ENCODE peak calls at places on chromosomes 1 and 21, in ten cellular contexts. H is Caki2, O is hippocampal formation, D is sciatic nerve, C is EL, X is anterior cingulate cortex, B is iPS DF 6.9, P is KBM-7, L is fibroblast of mammary gland, J is HT-29. K is an unnamed sample.

GRCh38 chr1:110556471-110556807 is 37.5 kb upstream of the KCNA10 start:
- DNase-seq in H (no peak), O (peak; percentile 94), D (peak; percentile 69), C (no peak), X (peak; percentile 90), B (no peak), P (no peak), L (no peak), J (no peak), K (no peak)

GRCh38 chr1:29830383-29830782 is 594.1 kb downstream of the PTPRU start:
- DNase-seq in H (no peak), O (no peak), D (no peak), C (no peak), X (no peak), B (no peak), P (no peak), L (no peak), J (no peak), K (no peak)

GRCh38 chr21:45538381-45539045 is 3.7 kb downstream of the SLC19A1 start:
- DNase-seq in H (no peak), O (no peak), D (peak; percentile 52), C (no peak), X (no peak), B (no peak), P (no peak), L (no peak), J (no peak), K (no peak)

GRCh38 chr1:84479998-84480397 is 932 bp downstream of the RPF1 start:
- DNase-seq in H (no peak), O (no peak), D (no peak), C (no peak), X (no peak), B (no peak), P (no peak), L (peak; percentile 6), J (no peak), K (no peak)

GRCh38 chr1:25760122-25760719 is 39.8 kb upstream of the SELENON start:
- DNase-seq in H (no peak), O (no peak), D (no peak), C (no peak), X (no peak), B (no peak), P (no peak), L (no peak), J (no peak), K (no peak)

GRCh38 chr1:228393268-228393699 is 13.4 kb downstream of the TRIM11 start:
- DNase-seq in H (no peak), O (no peak), D (peak; percentile 72), C (peak; percentile 87), X (no peak), B (no peak), P (peak; percentile 21), L (peak; percentile 76), J (peak; percentile 52), K (no peak)

GRCh38 chr1:52140633-52141512 is 1.0 kb upstream of the ZFYVE9 start:
- DNase-seq in H (peak; percentile 21), O (no peak), D (no peak), C (no peak), X (no peak), B (no peak), P (peak; percentile 53), L (no peak), J (no peak), K (no peak)

GRCh38 chr1:9253706-9254105 is 19.1 kb downstream of the H6PD start:
- DNase-seq in H (no peak), O (no peak), D (no peak), C (no peak), X (no peak), B (no peak), P (no peak), L (no peak), J (no peak), K (no peak)

GRCh38 chr21:39710866-39711265 is 34.1 kb upstream of the IGSF5 start:
- DNase-seq in H (no peak), O (no peak), D (no peak), C (no peak), X (no peak), B (no peak), P (no peak), L (no peak), J (no peak), K (no peak)

GRCh38 chr1:78645728-78646127 is 3.9 kb upstream of the IFI44 start:
- DNase-seq in H (no peak), O (no peak), D (no peak), C (no peak), X (no peak), B (no peak), P (peak; percentile 77), L (no peak), J (no peak), K (peak; percentile 17)

GRCh38 chr1:245969274-245969673 is 537.8 kb downstream of the SMYD3 start:
- DNase-seq in H (no peak), O (no peak), D (no peak), C (peak; percentile 87), X (no peak), B (no peak), P (no peak), L (peak; percentile 95), J (no peak), K (no peak)

GRCh38 chr21:39663066-39663465 is 50.3 kb downstream of the B3GALT5 start:
- DNase-seq in H (no peak), O (no peak), D (no peak), C (no peak), X (no peak), B (no peak), P (no peak), L (no peak), J (no peak), K (no peak)

GRCh38 chr1:172176206-172176605 is 244.3 kb upstream of the C1orf105 start:
- DNase-seq in H (no peak), O (no peak), D (no peak), C (no peak), X (no peak), B (no peak), P (no peak), L (no peak), J (no peak), K (no peak)

GRCh38 chr1:148318123-148318899 is 164.8 kb downstream of the PPIAL4G start:
- DNase-seq in H (no peak), O (no peak), D (no peak), C (no peak), X (no peak), B (no peak), P (peak; percentile 94), L (no peak), J (no peak), K (peak; percentile 39)

GRCh38 chr1:32351859-32352745 is 10.2 kb downstream of the FAM229A start:
- DNase-seq in H (no peak), O (peak; percentile 55), D (peak; percentile 80), C (peak; percentile 57), X (no peak), B (no peak), P (no peak), L (peak; percentile 26), J (peak; percentile 54), K (no peak)

GRCh38 chr1:172948457-172948856 is 102.3 kb downstream of the TNFSF18 start:
- DNase-seq in H (no peak), O (no peak), D (no peak), C (peak; percentile 96), X (no peak), B (no peak), P (no peak), L (peak; percentile 97), J (no peak), K (no peak)

GRCh38 chr1:186620526-186620925 is 59.7 kb downstream of the PTGS2 start:
- DNase-seq in H (no peak), O (no peak), D (no peak), C (no peak), X (no peak), B (no peak), P (no peak), L (no peak), J (no peak), K (no peak)

GRCh38 chr1:24955161-24955560 is 25.1 kb upstream of the RUNX3 start:
- DNase-seq in H (no peak), O (no peak), D (no peak), C (peak; percentile 94), X (no peak), B (no peak), P (peak; percentile 49), L (peak; percentile 45), J (no peak), K (peak; percentile 56)

GRCh38 chr1:244060117-244060516 is 9.0 kb downstream of the ZBTB18 start:
- DNase-seq in H (no peak), O (no peak), D (no peak), C (no peak), X (no peak), B (no peak), P (no peak), L (no peak), J (no peak), K (no peak)

GRCh38 chr1:26363549-26364448 is 8.8 kb downstream of the ZNF683 start:
- DNase-seq in H (peak; percentile 33), O (no peak), D (peak; percentile 88), C (peak; percentile 75), X (no peak), B (peak; percentile 67), P (peak; percentile 85), L (peak; percentile 71), J (peak; percentile 92), K (peak; percentile 79)

GRCh38 chr1:28246427-28246832 is 10.5 kb downstream of the ATP5IF1 start:
- DNase-seq in H (no peak), O (no peak), D (no peak), C (no peak), X (no peak), B (no peak), P (peak; percentile 80), L (peak; percentile 21), J (peak; percentile 81), K (peak; percentile 47)

GRCh38 chr1:78587213-78587612 is 33.0 kb upstream of the IFI44L start:
- DNase-seq in H (no peak), O (no peak), D (no peak), C (peak; percentile 13), X (no peak), B (no peak), P (no peak), L (no peak), J (no peak), K (no peak)

GRCh38 chr1:12485231-12486172 is 132.5 kb downstream of the DHRS3 start:
- DNase-seq in H (peak; percentile 58), O (no peak), D (no peak), C (peak; percentile 9), X (no peak), B (no peak), P (no peak), L (peak; percentile 51), J (peak; percentile 55), K (no peak)

GRCh38 chr1:54403808-54404261 is 2.4 kb downstream of the SSBP3 start:
- DNase-seq in H (peak; percentile 30), O (no peak), D (no peak), C (peak; percentile 74), X (no peak), B (no peak), P (peak; percentile 76), L (peak; percentile 80), J (no peak), K (no peak)

GRCh38 chr1:118159578-118159977 is 25.4 kb downstream of the SPAG17 start:
- DNase-seq in H (peak; percentile 36), O (no peak), D (no peak), C (peak; percentile 6), X (no peak), B (no peak), P (no peak), L (no peak), J (no peak), K (no peak)

GRCh38 chr1:241637604-241638003 is 2.6 kb downstream of the CHML start:
- DNase-seq in H (no peak), O (no peak), D (no peak), C (peak; percentile 56), X (no peak), B (no peak), P (peak; percentile 52), L (peak; percentile 47), J (no peak), K (no peak)

GRCh38 chr1:195394567-195394966 is 1213.7 kb downstream of the KCNT2 start:
- DNase-seq in H (no peak), O (no peak), D (no peak), C (no peak), X (no peak), B (no peak), P (no peak), L (no peak), J (no peak), K (no peak)

GRCh38 chr1:2489615-2490014 is 13.5 kb downstream of the PLCH2 start:
- DNase-seq in H (no peak), O (no peak), D (no peak), C (no peak), X (no peak), B (no peak), P (no peak), L (no peak), J (no peak), K (no peak)